ENCODE peak calls at places on chromosomes 3 and 15, in eight cellular contexts. D is PC-3; C is EL; F is stimulated activated CD4-positive, alpha-beta T cell treated with anti-CD3 and anti-CD28 coated beads, Interleukin-15, amount 100 ng/mL, for 1 hour; S is HCEC 1CT; O is epithelial cell of prostate; M is BJ; K is nucleus accumbens. Z is an unnamed sample.
A peak's percentile ranks its signal among the peaks of the same experiment; 100 is the strongest.

GRCh38 chr15:66462630-66463029 is 34.9 kb downstream of the SNAPC5 start:
- DNase-seq in D (no peak), C (no peak), F (no peak), S (no peak), O (no peak), M (no peak), K (no peak), Z (no peak)

GRCh38 chr3:46536758-46537157 is 29.3 kb downstream of the LRRC2 start:
- DNase-seq in D (no peak), C (no peak), F (no peak), S (no peak), O (no peak), M (no peak), K (no peak), Z (no peak)

GRCh38 chr3:10285742-10286524 is 6.8 kb downstream of the GHRL start:
- DNase-seq in D (peak; percentile 52), C (no peak), F (no peak), S (no peak), O (no peak), M (no peak), K (no peak), Z (no peak)

GRCh38 chr15:78003539-78004008 is 73.9 kb downstream of the TBC1D2B start:
- DNase-seq in D (no peak), C (no peak), F (no peak), S (no peak), O (no peak), M (no peak), K (no peak), Z (no peak)

GRCh38 chr3:126527455-126528211 is 3.7 kb downstream of the CHST13 start:
- DNase-seq in D (no peak), C (no peak), F (no peak), S (no peak), O (no peak), M (no peak), K (no peak), Z (no peak)

GRCh38 chr15:59247364-59247763 is 40.7 kb downstream of the LDHAL6B start:
- DNase-seq in D (peak; percentile 72), C (peak; percentile 71), F (no peak), S (peak; percentile 73), O (no peak), M (no peak), K (peak; percentile 43), Z (peak; percentile 80)

GRCh38 chr3:133711013-133711412 is 35.2 kb upstream of the TF start:
- DNase-seq in D (no peak), C (no peak), F (no peak), S (no peak), O (no peak), M (no peak), K (no peak), Z (no peak)

GRCh38 chr15:86772369-86773059 is 692.8 kb downstream of the AGBL1 start:
- DNase-seq in D (no peak), C (no peak), F (no peak), S (no peak), O (no peak), M (no peak), K (no peak), Z (no peak)

GRCh38 chr3:113264249-113264648 is 52.9 kb downstream of the BOC start:
- DNase-seq in D (no peak), C (no peak), F (no peak), S (no peak), O (no peak), M (no peak), K (no peak), Z (no peak)

GRCh38 chr3:28940530-28940929 is 340.3 kb upstream of the RBMS3 start:
- DNase-seq in D (no peak), C (peak; percentile 88), F (no peak), S (peak; percentile 53), O (no peak), M (peak; percentile 74), K (peak; percentile 5), Z (peak; percentile 67)

GRCh38 chr15:31254431-31255175 is 72.0 kb upstream of the KLF13 start:
- DNase-seq in D (peak; percentile 50), C (peak; percentile 78), F (no peak), S (peak; percentile 40), O (no peak), M (peak; percentile 91), K (no peak), Z (no peak)

GRCh38 chr15:97171556-97171955 is 788.9 kb upstream of the ARRDC4 start:
- DNase-seq in D (no peak), C (no peak), F (no peak), S (no peak), O (no peak), M (no peak), K (no peak), Z (no peak)

GRCh38 chr15:43881944-43882343 is 55.1 kb downstream of the WDR76 start:
- DNase-seq in D (peak; percentile 20), C (no peak), F (no peak), S (no peak), O (no peak), M (no peak), K (no peak), Z (peak; percentile 34)

GRCh38 chr15:51046799-51047449 is 47.8 kb downstream of the TNFAIP8L3 start:
- DNase-seq in D (peak; percentile 29), C (peak; percentile 17), F (no peak), S (no peak), O (no peak), M (no peak), K (no peak), Z (peak; percentile 9)

GRCh38 chr3:178193846-178194245 is 342.4 kb upstream of the KCNMB2 start:
- DNase-seq in D (peak; percentile 48), C (no peak), F (no peak), S (no peak), O (peak; percentile 14), M (no peak), K (no peak), Z (no peak)

GRCh38 chr15:88989578-88989977 is 76.4 kb upstream of the MFGE8 start:
- DNase-seq in D (peak; percentile 62), C (peak; percentile 93), F (no peak), S (peak; percentile 76), O (no peak), M (peak; percentile 96), K (no peak), Z (peak; percentile 77)

GRCh38 chr3:50532062-50532705 is 28.8 kb upstream of the CACNA2D2 start:
- DNase-seq in D (no peak), C (peak; percentile 74), F (no peak), S (no peak), O (no peak), M (peak; percentile 25), K (no peak), Z (no peak)

GRCh38 chr3:52194541-52195296 is 3.2 kb upstream of the ALAS1 start:
- DNase-seq in D (no peak), C (no peak), F (no peak), S (peak; percentile 33), O (no peak), M (no peak), K (no peak), Z (no peak)

GRCh38 chr15:39638041-39638440 is 57.2 kb downstream of the THBS1 start:
- DNase-seq in D (no peak), C (no peak), F (no peak), S (no peak), O (no peak), M (no peak), K (no peak), Z (no peak)

GRCh38 chr3:196049567-196050122 is 32.2 kb downstream of the TFRC start:
- DNase-seq in D (no peak), C (no peak), F (no peak), S (no peak), O (no peak), M (no peak), K (no peak), Z (no peak)

GRCh38 chr15:25787381-25787780 is 75.7 kb downstream of the ATP10A start:
- DNase-seq in D (no peak), C (no peak), F (no peak), S (no peak), O (no peak), M (no peak), K (no peak), Z (no peak)

GRCh38 chr3:119492810-119493209 is 5.5 kb upstream of the TIMMDC1 start:
- DNase-seq in D (no peak), C (no peak), F (no peak), S (no peak), O (no peak), M (no peak), K (no peak), Z (no peak)

Z was measured in ELR.